ENCODE peak calls at places on chromosomes 12 and 14, in six cellular contexts. V is neural progenitor cell; B is Caki2; Q is EL; E is stimulated activated CD4-positive, alpha-beta T cell treated with anti-CD3 and anti-CD28 coated beads, Interleukin-12 subunit alpha, Interleukin-12 subunit beta, amount 100 ng/mL, for 4 hours; S is mesothelial cell of epicardium. T is an unnamed sample.

GRCh38 chr14:68663385-68664076 is 129.3 kb downstream of the ZFP36L1 start:
- DNase-seq in B (no peak), Q (no peak), V (no peak), S (no peak), E (peak), T (peak)

GRCh38 chr12:11730299-11731041 is 81.0 kb downstream of the ETV6 start:
- DNase-seq in Q (no peak), B (no peak), E (no peak), V (no peak), S (no peak), T (no peak)

GRCh38 chr12:117853600-117853999 is 115.2 kb downstream of the KSR2 start:
- DNase-seq in S (no peak), B (peak), Q (no peak), V (no peak), E (no peak), T (peak)

GRCh38 chr14:54715244-54715643 is 148.3 kb downstream of the SAMD4A start:
- DNase-seq in V (no peak), B (no peak), Q (peak), S (no peak), E (no peak), T (peak)

GRCh38 chr12:52715416-52715815 is 12.1 kb upstream of the KRT77 start:
- DNase-seq in Q (no peak), B (no peak), E (no peak), S (no peak), V (peak), T (no peak)

GRCh38 chr12:114163766-114164165 is 197.6 kb upstream of the RBM19 start:
- DNase-seq in E (no peak), B (peak), V (no peak), Q (peak), S (no peak), T (peak)

GRCh38 chr12:32946504-32947131 is 50.0 kb upstream of the PKP2 start:
- DNase-seq in V (no peak), B (no peak), E (no peak), Q (no peak), S (no peak), T (no peak)

GRCh38 chr12:95244350-95244749 is 26.7 kb downstream of the VEZT start:
- DNase-seq in E (no peak), V (no peak), B (no peak), S (no peak), Q (no peak), T (no peak)

GRCh38 chr14:70536830-70537229 is 2.0 kb upstream of the ADAM20 start:
- DNase-seq in E (no peak), Q (no peak), V (no peak), B (no peak), S (no peak), T (peak)

GRCh38 chr12:132375747-132376463 is 46.5 kb upstream of the GALNT9 start:
- DNase-seq in V (no peak), E (no peak), Q (no peak), S (no peak), B (no peak), T (no peak)

GRCh38 chr14:104746951-104747481 is 5.9 kb upstream of the SIVA1 start:
- DNase-seq in Q (no peak), V (no peak), B (no peak), E (no peak), S (no peak), T (no peak)

GRCh38 chr12:122749569-122750332 is 2.9 kb upstream of the DENR start:
- DNase-seq in S (no peak), Q (no peak), E (no peak), V (peak), B (no peak), T (no peak)

T was measured in RPMI7951.